ENCODE peak calls at places on chromosomes 6 and 20, in six cellular contexts. Z is NCI-H226; V is activated CD4-positive, alpha-beta T cell treated with anti-CD3 and anti-CD28 coated beads, Interleukin-2, amount 50 U/mL, for 1 hour; Y is skeletal muscle cell; M is spleen; H is G401. O is an unnamed sample.
A peak's percentile ranks its signal among the peaks of the same experiment; 100 is the strongest.

GRCh38 chr6:168581236-168581635 is 140.3 kb downstream of the SMOC2 start:
- DNase-seq in Z (no peak), V (no peak), Y (no peak), M (no peak), H (no peak), O (no peak)

GRCh38 chr20:3213226-3213625 is 3.9 kb downstream of the ITPA start:
- DNase-seq in Z (no peak), V (no peak), Y (no peak), M (no peak), H (no peak), O (no peak)

GRCh38 chr6:133129556-133129955 is 111.6 kb upstream of the EYA4 start:
- DNase-seq in Z (no peak), V (no peak), Y (no peak), M (no peak), H (no peak), O (no peak)

GRCh38 chr6:166415833-166416347 is 33.1 kb upstream of the MPC1 start:
- DNase-seq in Z (no peak), V (no peak), Y (no peak), M (peak; percentile 37), H (no peak), O (no peak)

GRCh38 chr6:37142047-37142614 is 27.8 kb upstream of the PIM1 start:
- DNase-seq in Z (no peak), V (no peak), Y (no peak), M (no peak), H (peak; percentile 59), O (no peak)

GRCh38 chr6:111823831-111824607 is 49.2 kb downstream of the FYN start:
- DNase-seq in Z (peak; percentile 73), V (no peak), Y (no peak), M (no peak), H (no peak), O (no peak)

GRCh38 chr6:168605964-168606363 is 165.0 kb downstream of the SMOC2 start:
- DNase-seq in Z (no peak), V (no peak), Y (no peak), M (no peak), H (no peak), O (no peak)

GRCh38 chr6:16216501-16217155 is 21.8 kb upstream of the GMPR start:
- DNase-seq in Z (no peak), V (no peak), Y (no peak), M (no peak), H (no peak), O (no peak)

GRCh38 chr20:9507544-9508239 is 6.7 kb upstream of the LAMP5 start:
- DNase-seq in Z (no peak), V (no peak), Y (no peak), M (no peak), H (no peak), O (no peak)

GRCh38 chr6:129679758-129680157 is 30.2 kb downstream of the ARHGAP18 start:
- DNase-seq in Z (no peak), V (no peak), Y (no peak), M (no peak), H (no peak), O (no peak)

GRCh38 chr6:134161036-134161435 is 108.6 kb upstream of the SLC2A12 start:
- DNase-seq in Z (peak; percentile 85), V (no peak), Y (no peak), M (no peak), H (no peak), O (no peak)

O was measured in DND-41.